ENCODE peak calls at places on chromosomes 5 and 9, in four cellular contexts. T is transverse colon, E is HCT116, U is upper lobe of left lung. Q is an unnamed sample.

GRCh38 chr5:135632806-135633205 is 54.0 kb upstream of the CXCL14 start:
- DNase-seq in U (no peak), T (no peak), E (no peak), Q (no peak)

GRCh38 chr9:96376926-96377874 is 6.3 kb downstream of the SLC35D2 start:
- DNase-seq in U (no peak), E (no peak), T (no peak), Q (no peak)

GRCh38 chr5:84382363-84383295 is 2.1 kb downstream of the EDIL3 start:
- DNase-seq in U (peak), E (no peak), T (peak), Q (no peak)

GRCh38 chr9:35605336-35606137 is 475 bp downstream of the TESK1 start:
- DNase-seq in U (peak), T (peak), E (no peak), Q (no peak)

GRCh38 chr5:120942551-120942950 is 478.5 kb downstream of the PRR16 start:
- DNase-seq in E (no peak), T (no peak), U (no peak), Q (no peak)

GRCh38 chr5:57209316-57210040 is 35.6 kb downstream of the GPBP1 start:
- DNase-seq in E (peak), T (no peak), U (no peak), Q (no peak)

GRCh38 chr9:77575785-77576184 is 72.3 kb downstream of the GNA14 start:
- DNase-seq in T (no peak), E (no peak), U (no peak), Q (no peak)

GRCh38 chr5:17079562-17079961 is 137.9 kb upstream of the BASP1 start:
- DNase-seq in T (no peak), E (no peak), U (no peak), Q (no peak)

GRCh38 chr9:35198191-35198590 is 36.4 kb downstream of the UNC13B start:
- DNase-seq in E (no peak), T (no peak), U (no peak), Q (no peak)

GRCh38 chr5:98563885-98564653 is 209.4 kb upstream of the RGMB start:
- DNase-seq in U (no peak), T (no peak), E (no peak), Q (no peak)

GRCh38 chr9:7802666-7803065 is 3.1 kb upstream of the DMAC1 start:
- DNase-seq in U (no peak), T (no peak), E (no peak), Q (no peak)

DNA sequence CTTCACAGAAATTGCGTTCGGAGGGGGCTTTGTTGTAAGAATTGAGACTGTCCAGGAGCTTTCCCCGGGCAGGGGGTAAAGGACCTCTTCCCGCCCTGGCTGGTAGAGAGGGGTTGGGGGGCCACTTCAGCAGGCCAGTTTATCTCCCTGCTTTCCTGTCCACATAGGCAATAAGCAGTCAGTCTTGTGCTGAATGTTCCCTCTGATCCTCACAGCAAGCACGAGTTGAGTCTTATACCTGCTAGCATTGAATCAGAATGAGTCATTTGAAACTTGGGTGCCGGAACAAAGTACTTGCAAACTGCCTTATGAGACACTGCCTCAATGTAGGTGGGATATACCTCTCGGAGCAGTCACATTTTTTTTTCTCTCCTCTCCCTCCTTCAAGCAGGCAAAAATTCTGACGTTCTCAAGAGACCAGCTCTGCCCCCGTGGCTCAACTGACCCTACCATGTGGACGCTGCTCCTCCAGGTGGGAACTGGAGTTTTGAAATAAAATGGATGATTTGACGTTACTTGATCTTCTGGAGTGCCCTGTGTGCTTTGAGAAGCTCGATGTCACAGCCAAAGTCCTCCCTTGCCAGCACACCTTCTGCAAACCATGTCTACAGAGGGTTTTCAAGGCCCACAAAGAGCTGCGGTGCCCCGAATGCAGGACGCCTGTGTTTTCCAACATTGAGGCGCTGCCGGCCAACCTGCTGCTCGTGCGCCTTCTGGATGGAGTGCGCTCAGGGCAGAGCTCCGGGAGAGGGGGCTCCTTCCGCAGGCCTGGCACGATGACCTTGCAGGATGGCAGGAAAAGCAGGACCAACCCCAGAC is 1.3 kb downstream of the SH3RF2 start:
- DNase-seq in T (peak), E (peak), U (peak), Q (no peak)
- H3K4me3 ChIP-seq in T (no peak), E (peak), U (no peak), Q (peak)

GRCh38 chr5:140214831-140215230 is 39.8 kb downstream of the CYSTM1 start:
- DNase-seq in T (peak), E (no peak), U (no peak), Q (no peak)
- TF ChIP-seq POLR2AphosphoS5 in T (no peak), E (no peak), U (no peak), Q (no peak)

GRCh38 chr5:134092875-134093274 is 21.6 kb upstream of the TCF7 start:
- DNase-seq in E (no peak), T (peak), U (no peak), Q (no peak)

GRCh38 chr5:134091626-134092121 is 22.8 kb upstream of the TCF7 start:
- DNase-seq in T (no peak), E (no peak), U (no peak), Q (no peak)

GRCh38 chr5:134088291-134088690 is 26.2 kb upstream of the TCF7 start:
- DNase-seq in T (no peak), U (no peak), E (no peak), Q (no peak)

GRCh38 chr5:134088994-134089560 is 25.4 kb upstream of the TCF7 start:
- DNase-seq in U (no peak), E (no peak), T (no peak), Q (no peak)

GRCh38 chr5:134090482-134090881 is 24.0 kb upstream of the TCF7 start:
- DNase-seq in U (no peak), T (no peak), E (no peak), Q (no peak)
- H3K4me3 ChIP-seq in U (no peak), T (no peak), E (no peak), Q (no peak)

GRCh38 chr9:16335788-16336580 is 534.5 kb downstream of the BNC2 start:
- DNase-seq in T (peak), E (peak), U (no peak), Q (no peak)
- TF ChIP-seq POLR2AphosphoS5 in T (peak), E (peak), U (peak), Q (no peak)

Q was measured in Panc1.